ENCODE peak calls at places on chromosomes 5 and 9, in nine cellular contexts. Z is effector memory CD4-positive, alpha-beta T cell; L is fibroblast of lung; G is transverse colon; K is thyroid gland; R is stomach; V is RWPE2; Y is cardiac muscle cell; B is GM23338. M is an unnamed sample.

GRCh38 chr9:124784503-124784902 is 7.6 kb downstream of the OLFML2A start:
- DNase-seq in Z (no peak), L (no peak), G (no peak), K (no peak), R (no peak), V (no peak), Y (peak; percentile 43), B (no peak), M (no peak)

GRCh38 chr5:143008809-143009521 is 238.8 kb downstream of the ARHGAP26 start:
- DNase-seq in Z (peak; percentile 80), L (peak; percentile 99), G (peak; percentile 46), K (no peak), R (peak; percentile 31), V (peak; percentile 90), Y (peak; percentile 74), B (no peak), M (peak; percentile 55)

GRCh38 chr9:33718987-33719386 is 76.4 kb upstream of the PRSS3 start:
- DNase-seq in Z (no peak), L (peak; percentile 7), G (no peak), K (no peak), R (no peak), V (no peak), Y (peak; percentile 54), B (no peak), M (no peak)

GRCh38 chr9:76610009-76610352 is 151.0 kb downstream of the GCNT1 start:
- DNase-seq in Z (no peak), L (peak; percentile 51), G (peak; percentile 54), K (peak; percentile 39), R (peak; percentile 46), V (no peak), Y (peak; percentile 93), B (no peak), M (no peak)

GRCh38 chr5:177598477-177598876 is 1.5 kb upstream of the B4GALT7 start:
- DNase-seq in Z (no peak), L (peak; percentile 18), G (no peak), K (no peak), R (no peak), V (peak; percentile 19), Y (no peak), B (no peak), M (no peak)

GRCh38 chr9:134494273-134494815 is 147.3 kb upstream of the COL5A1 start:
- DNase-seq in Z (no peak), L (no peak), G (peak; percentile 3), K (no peak), R (no peak), V (peak; percentile 33), Y (no peak), B (no peak), M (no peak)

GRCh38 chr5:59496524-59497134 is 396.9 kb downstream of the PDE4D start:
- DNase-seq in Z (no peak), L (no peak), G (no peak), K (no peak), R (no peak), V (peak; percentile 49), Y (peak; percentile 34), B (peak; percentile 80), M (no peak)

GRCh38 chr9:78280982-78281668 is 15.8 kb upstream of the PSAT1 start:
- DNase-seq in Z (no peak), L (peak; percentile 88), G (peak; percentile 14), K (peak; percentile 89), R (peak; percentile 84), V (no peak), Y (peak; percentile 97), B (no peak), M (no peak)

GRCh38 chr5:132873119-132873929 is at the start of gene LEAP2:
- DNase-seq in Z (no peak), L (peak; percentile 45), G (peak; percentile 9), K (no peak), R (peak; percentile 39), V (no peak), Y (peak; percentile 32), B (no peak), M (no peak)

GRCh38 chr5:133565993-133566392 is 46.3 kb downstream of the FSTL4 start:
- DNase-seq in Z (no peak), L (peak; percentile 14), G (no peak), K (peak; percentile 24), R (no peak), V (no peak), Y (peak; percentile 48), B (peak; percentile 71), M (no peak)

GRCh38 chr5:145028626-145029025 is 806.5 kb downstream of the PRELID2 start:
- DNase-seq in Z (no peak), L (no peak), G (no peak), K (no peak), R (no peak), V (no peak), Y (no peak), B (no peak), M (no peak)

GRCh38 chr9:129139233-129139992 is 28.2 kb downstream of the PTPA start:
- DNase-seq in Z (peak; percentile 49), L (peak; percentile 80), G (peak; percentile 85), K (peak; percentile 77), R (peak; percentile 79), V (no peak), Y (peak; percentile 91), B (peak; percentile 92), M (peak; percentile 73)

GRCh38 chr9:37486256-37486615 is 488 bp downstream of the POLR1E start:
- DNase-seq in Z (no peak), L (no peak), G (no peak), K (no peak), R (no peak), V (no peak), Y (no peak), B (no peak), M (no peak)

GRCh38 chr5:148855249-148856008 is 29.0 kb downstream of the ADRB2 start:
- DNase-seq in Z (no peak), L (no peak), G (no peak), K (peak; percentile 19), R (no peak), V (no peak), Y (no peak), B (no peak), M (no peak)

GRCh38 chr9:100425758-100426157 is 1.2 kb upstream of the MSANTD3 start:
- DNase-seq in Z (no peak), L (peak; percentile 39), G (no peak), K (no peak), R (no peak), V (no peak), Y (peak; percentile 50), B (no peak), M (no peak)

GRCh38 chr9:97411789-97412627 is at the start of gene TDRD7:
- DNase-seq in Z (peak; percentile 92), L (peak; percentile 54), G (peak; percentile 93), K (peak; percentile 86), R (peak; percentile 91), V (peak; percentile 62), Y (peak; percentile 88), B (peak; percentile 72), M (peak; percentile 74)

GRCh38 chr5:173512637-173513435 is 103.6 kb downstream of the BOD1 start:
- DNase-seq in Z (no peak), L (no peak), G (no peak), K (no peak), R (no peak), V (no peak), Y (no peak), B (no peak), M (no peak)

GRCh38 chr5:166341708-166342329 is 1949.6 kb upstream of the WWC1 start:
- DNase-seq in Z (no peak), L (no peak), G (no peak), K (no peak), R (no peak), V (no peak), Y (no peak), B (peak; percentile 41), M (no peak)

GRCh38 chr5:111810087-111810486 is 53.1 kb upstream of the NREP start:
- DNase-seq in Z (no peak), L (peak; percentile 18), G (peak; percentile 8), K (no peak), R (peak; percentile 61), V (no peak), Y (peak; percentile 5), B (no peak), M (no peak)

GRCh38 chr9:100856238-100856637 is 172.3 kb upstream of the PLPPR1 start:
- DNase-seq in Z (no peak), L (no peak), G (no peak), K (peak; percentile 46), R (no peak), V (no peak), Y (no peak), B (no peak), M (no peak)

GRCh38 chr5:80072103-80073073 is 37.2 kb downstream of the THBS4 start:
- DNase-seq in Z (no peak), L (peak; percentile 21), G (no peak), K (no peak), R (no peak), V (no peak), Y (no peak), B (no peak), M (no peak)

GRCh38 chr5:113503146-113503545 is 10.3 kb upstream of the YTHDC2 start:
- DNase-seq in Z (no peak), L (no peak), G (no peak), K (no peak), R (no peak), V (no peak), Y (no peak), B (no peak), M (no peak)
- H3K27ac ChIP-seq in Z (no peak overlapping the region), L (no peak overlapping the region), G (no peak overlapping the region), K (no peak overlapping the region), R (no peak overlapping the region), V (no peak overlapping the region), Y (no peak overlapping the region), B (no peak overlapping the region), M (no peak overlapping the region)

GRCh38 chr9:111005711-111006482 is 32.4 kb downstream of the LPAR1 start:
- DNase-seq in Z (no peak), L (no peak), G (no peak), K (no peak), R (no peak), V (no peak), Y (peak; percentile 58), B (no peak), M (no peak)
- H3K36me3 ChIP-seq in Z (no peaks in the 10 kb centered on the region), L (peaks cover 9% of the 10 kb centered on the region), G (no peaks in the 10 kb centered on the region), K (no peaks in the 10 kb centered on the region), R (no peaks in the 10 kb centered on the region), V (peaks cover 18% of the 10 kb centered on the region), Y (no peaks in the 10 kb centered on the region), B (no peaks in the 10 kb centered on the region), M (no peaks in the 10 kb centered on the region)

GRCh38 chr9:106892632-106893031 is 29.7 kb downstream of the ZNF462 start:
- DNase-seq in Z (no peak), L (peak; percentile 99), G (peak; percentile 34), K (peak; percentile 41), R (no peak), V (peak; percentile 92), Y (peak; percentile 95), B (peak; percentile 94), M (peak; percentile 90)
- H3K27ac ChIP-seq in Z (no peak overlapping the region), L (peak overlapping the region; percentile 83), G (peak overlapping the region; percentile 38), K (peak overlapping the region; percentile 21), R (no peak overlapping the region), V (peak overlapping the region; percentile 97), Y (peak overlapping the region; percentile 81), B (peak overlapping the region; percentile 93), M (peak overlapping the region; percentile 94)

GRCh38 chr5:37064442-37064841 is 184.7 kb downstream of the CPLANE1 start:
- DNase-seq in Z (no peak), L (no peak), G (no peak), K (no peak), R (no peak), V (no peak), Y (no peak), B (no peak), M (no peak)

GRCh38 chr5:37060030-37060429 is 183.5 kb downstream of the NIPBL start:
- DNase-seq in Z (no peak), L (no peak), G (no peak), K (peak; percentile 56), R (no peak), V (no peak), Y (no peak), B (no peak), M (no peak)

GRCh38 chr5:37063739-37064138 is 185.4 kb downstream of the CPLANE1 start:
- DNase-seq in Z (no peak), L (no peak), G (no peak), K (no peak), R (no peak), V (no peak), Y (no peak), B (no peak), M (no peak)
- H3K36me3 ChIP-seq in Z (peaks cover 42% of the 10 kb centered on the region), L (peaks cover 5% of the 10 kb centered on the region), G (peaks cover 59% of the 10 kb centered on the region), K (peaks cover 31% of the 10 kb centered on the region), R (peaks cover 76% of the 10 kb centered on the region), V (peaks cover 73% of the 10 kb centered on the region), Y (peaks cover 56% of the 10 kb centered on the region), B (peaks cover 15% of the 10 kb centered on the region), M (peaks cover 48% of the 10 kb centered on the region)